ENCODE peak calls at places on chromosomes 2 and 18, in six cellular contexts. J is NB4, P is uterus, E is sigmoid colon, W is pancreas, L is GM12865. Y is an unnamed sample.
A peak's percentile ranks its signal among the peaks of the same experiment; 100 is the strongest.

GRCh38 chr2:133660511-133660910 is 92.2 kb upstream of the NCKAP5 start:
- DNase-seq in J (no peak), P (no peak), E (no peak), W (no peak), L (no peak), Y (no peak)

GRCh38 chr2:42581257-42581656 is 12.8 kb downstream of the MTA3 start:
- DNase-seq in J (no peak), P (no peak), E (no peak), W (no peak), L (no peak), Y (no peak)

GRCh38 chr2:109699646-109700045 is 85.5 kb downstream of the SOWAHC start:
- DNase-seq in J (no peak), P (no peak), E (peak; percentile 64), W (no peak), L (no peak), Y (no peak)

GRCh38 chr2:144464730-144465129 is 55.2 kb downstream of the ZEB2 start:
- DNase-seq in J (no peak), P (no peak), E (no peak), W (no peak), L (no peak), Y (no peak)

GRCh38 chr2:11008773-11009172 is 97.0 kb downstream of the KCNF1 start:
- DNase-seq in J (no peak), P (no peak), E (no peak), W (no peak), L (no peak), Y (no peak)

GRCh38 chr2:216274194-216274593 is 98.1 kb downstream of the MARCHF4 start:
- DNase-seq in J (no peak), P (no peak), E (no peak), W (no peak), L (no peak), Y (peak; percentile 7)

GRCh38 chr2:160533482-160533881 is 39.9 kb upstream of the RBMS1 start:
- DNase-seq in J (no peak), P (no peak), E (no peak), W (no peak), L (no peak), Y (no peak)

GRCh38 chr2:182444806-182445205 is 18.0 kb upstream of the PDE1A start:
- DNase-seq in J (no peak), P (no peak), E (no peak), W (no peak), L (no peak), Y (no peak)

GRCh38 chr2:47656715-47657600 is 126.0 kb upstream of the MSH6 start:
- DNase-seq in J (peak; percentile 12), P (no peak), E (no peak), W (no peak), L (peak; percentile 36), Y (peak; percentile 36)

DNA sequence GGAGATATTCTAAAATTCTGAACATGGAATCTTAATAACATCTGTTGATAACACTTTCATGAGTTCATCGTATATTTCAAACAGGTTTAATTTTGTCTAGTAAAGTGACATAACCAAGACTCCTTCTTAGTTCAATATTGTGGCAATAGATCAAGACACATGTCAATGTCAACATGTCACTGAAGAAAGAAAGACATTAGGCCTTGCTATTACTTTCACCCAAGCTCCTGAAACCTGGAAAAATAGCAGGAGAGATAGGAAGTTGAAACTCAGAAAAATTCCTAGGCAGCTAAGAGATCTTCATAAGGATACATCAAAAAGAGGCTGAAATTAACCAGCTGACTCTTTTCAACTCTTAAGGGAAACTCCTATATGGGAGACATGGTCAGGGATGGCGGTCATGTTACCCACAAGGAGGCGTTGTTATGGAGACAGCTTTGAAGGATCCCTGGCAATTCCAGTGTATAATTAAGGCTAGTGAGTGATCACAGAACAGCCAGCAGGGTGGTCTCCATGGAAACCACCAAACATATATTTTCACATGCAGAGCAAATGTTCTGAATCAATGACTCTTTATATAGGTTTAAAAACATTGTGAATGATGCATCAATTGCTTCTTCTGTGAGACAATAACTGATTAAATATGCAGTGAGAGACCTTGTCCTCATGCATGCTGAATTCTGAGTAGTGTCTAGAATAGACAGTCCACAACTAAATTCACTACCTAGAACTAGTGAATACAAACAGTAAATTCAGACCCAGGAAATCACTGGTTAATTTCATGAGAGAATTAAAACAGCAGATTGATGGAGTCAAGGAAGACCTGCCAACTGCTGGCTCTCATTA is 115.3 kb upstream of the RIOK3 start:
- DNase-seq in J (no peak), P (no peak), E (no peak), W (no peak), L (no peak), Y (peak; percentile 13)
- H3K4me3 ChIP-seq in J (no peak overlapping the region), P (no peak overlapping the region), E (no peak overlapping the region), W (no peak overlapping the region), L (no peak overlapping the region), Y (no peak overlapping the region)

DNA sequence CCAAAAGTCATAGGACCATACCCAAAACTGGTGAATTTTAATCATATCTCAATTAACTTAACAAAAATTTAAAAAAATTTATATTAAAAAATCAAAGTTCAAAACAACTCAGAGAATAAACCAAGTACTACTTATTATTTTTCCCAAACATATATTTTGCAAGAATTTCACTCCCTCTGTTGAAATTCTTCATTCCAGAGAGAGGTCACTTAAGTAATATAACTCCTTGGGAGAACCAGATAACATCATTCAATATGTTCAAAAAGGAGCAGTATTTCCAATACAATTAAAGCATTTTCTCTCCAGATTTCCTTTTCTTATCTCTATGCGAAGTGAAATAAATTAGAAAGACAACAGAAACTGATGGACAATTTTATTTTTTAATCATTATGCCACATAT is 165.9 kb upstream of the RND3 start:
- DNase-seq in J (no peak), P (no peak), E (no peak), W (no peak), L (no peak), Y (no peak)
- H3K4me3 ChIP-seq in J (no peak overlapping the region), P (no peak overlapping the region), E (no peak overlapping the region), W (no peak overlapping the region), L (no peak overlapping the region), Y (no peak overlapping the region)

DNA sequence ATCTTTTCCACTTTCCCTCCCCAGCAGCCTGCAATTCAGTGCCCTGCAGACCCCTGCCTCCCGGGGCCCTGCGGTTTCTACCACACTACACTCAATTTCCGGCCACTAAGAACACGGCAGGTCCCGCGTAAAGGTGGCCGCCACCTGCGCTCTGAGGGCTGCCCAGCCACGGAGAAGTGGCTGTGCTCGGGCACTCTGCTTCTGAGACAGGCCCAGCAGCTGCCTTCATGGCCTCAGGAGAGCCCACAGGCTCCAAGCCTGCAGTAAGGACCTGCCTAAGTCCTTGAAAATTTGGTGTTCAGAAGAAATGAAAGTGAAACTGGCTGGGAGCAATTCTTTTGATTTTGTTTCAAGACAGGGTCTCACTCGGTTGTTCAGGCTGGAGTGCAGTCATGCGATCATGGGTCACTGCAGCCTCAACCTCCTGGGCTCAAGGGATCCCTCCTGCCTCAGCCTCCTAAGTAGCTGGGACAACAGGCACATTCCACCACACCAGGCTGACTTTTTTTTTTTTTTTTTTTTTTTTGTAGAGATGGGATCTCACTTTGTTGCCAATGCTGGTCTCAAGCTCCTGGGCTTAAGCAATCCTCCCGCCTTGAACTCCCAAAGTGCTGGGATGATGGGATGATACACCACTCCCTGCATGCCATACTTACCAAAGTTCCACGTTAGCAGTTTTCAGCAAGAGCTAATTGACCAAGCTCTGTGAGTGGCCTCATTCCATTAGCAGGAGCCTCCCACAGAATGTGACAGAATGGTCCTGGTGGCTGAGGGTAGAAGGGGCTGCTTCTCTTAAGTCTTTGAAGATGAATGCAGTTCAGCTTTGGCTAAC is 14.6 kb upstream of the ALPP start:
- DNase-seq in J (peak; percentile 62), P (no peak), E (peak; percentile 46), W (no peak), L (peak; percentile 55), Y (no peak)
- H3K4me3 ChIP-seq in J (no peak overlapping the region), P (no peak overlapping the region), E (no peak overlapping the region), W (no peak overlapping the region), L (peak overlapping the region; percentile 7), Y (no peak overlapping the region)

GRCh38 chr2:119939915-119940314 is 73.0 kb upstream of the EPB41L5 start:
- DNase-seq in J (no peak), P (no peak), E (no peak), W (no peak), L (no peak), Y (no peak)
- H3K4me3 ChIP-seq in J (no peak overlapping the region), P (no peak overlapping the region), E (no peak overlapping the region), W (no peak overlapping the region), L (no peak overlapping the region), Y (no peak overlapping the region)

DNA sequence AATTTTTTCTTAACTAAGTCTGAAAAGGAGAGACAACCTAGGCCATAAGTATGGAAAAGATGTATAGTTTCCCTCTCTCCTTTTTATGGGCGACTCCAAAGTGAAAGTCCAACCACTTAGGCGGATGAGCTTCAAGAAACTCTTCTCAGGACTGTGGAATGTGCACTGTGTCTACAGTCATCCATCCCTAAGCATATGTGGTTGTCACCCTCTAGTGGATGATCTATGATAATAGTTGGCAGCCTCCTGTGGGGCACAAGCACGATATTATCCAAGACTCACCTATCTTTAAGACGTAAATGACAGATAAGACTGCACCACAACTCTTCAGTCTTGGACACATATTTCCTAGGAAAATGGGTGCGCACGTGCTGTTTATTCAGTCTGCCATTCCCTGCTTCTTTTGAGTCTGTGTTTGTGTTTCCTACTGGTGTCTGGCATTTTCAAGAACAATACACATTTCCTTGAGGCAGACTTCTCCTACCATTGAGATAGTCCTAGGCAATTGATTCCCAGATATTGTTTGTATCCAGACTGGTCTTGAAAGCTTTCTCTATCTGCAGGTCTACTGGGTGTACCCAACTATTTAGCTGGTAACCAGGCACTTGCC is 145.5 kb upstream of the CTAGE1 start:
- DNase-seq in J (peak; percentile 69), P (peak; percentile 66), E (no peak), W (no peak), L (peak; percentile 64), Y (peak; percentile 89)
- H3K4me3 ChIP-seq in J (no peak overlapping the region), P (no peak overlapping the region), E (no peak overlapping the region), W (no peak overlapping the region), L (no peak overlapping the region), Y (no peak overlapping the region)

GRCh38 chr2:113390133-113390849 is 47.2 kb upstream of the ZNG1B start:
- DNase-seq in J (peak; percentile 90), P (peak; percentile 66), E (no peak), W (no peak), L (peak; percentile 90), Y (peak; percentile 67)
- H3K4me3 ChIP-seq in J (peak overlapping the region; percentile 22), P (no peak overlapping the region), E (peak overlapping the region; percentile 0), W (no peak overlapping the region), L (peak overlapping the region; percentile 36), Y (no peak overlapping the region)

DNA sequence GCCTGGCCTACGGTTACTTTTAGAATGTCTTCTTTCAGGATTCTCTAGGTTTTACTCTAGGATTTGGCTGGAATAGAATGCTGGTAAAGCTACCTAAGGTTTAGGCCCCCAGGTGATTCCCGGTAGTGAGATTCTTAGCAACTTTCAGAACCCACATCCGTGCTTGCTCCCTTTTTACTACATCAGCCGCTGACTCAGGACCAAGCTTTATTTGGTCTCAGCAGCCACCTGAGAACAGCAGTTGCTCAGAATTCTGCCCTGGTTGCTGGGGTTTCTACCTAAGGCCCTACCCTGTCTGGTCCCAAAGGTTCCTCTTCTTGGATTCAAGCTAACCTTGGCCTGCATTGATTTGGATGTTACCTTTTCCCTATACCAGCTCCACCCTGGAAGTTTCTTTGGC is 36.1 kb upstream of the NDUFV2 start:
- DNase-seq in J (no peak), P (no peak), E (no peak), W (no peak), L (peak; percentile 89), Y (no peak)
- H3K4me3 ChIP-seq in J (no peak overlapping the region), P (no peak overlapping the region), E (no peak overlapping the region), W (no peak overlapping the region), L (no peak overlapping the region), Y (no peak overlapping the region)

DNA sequence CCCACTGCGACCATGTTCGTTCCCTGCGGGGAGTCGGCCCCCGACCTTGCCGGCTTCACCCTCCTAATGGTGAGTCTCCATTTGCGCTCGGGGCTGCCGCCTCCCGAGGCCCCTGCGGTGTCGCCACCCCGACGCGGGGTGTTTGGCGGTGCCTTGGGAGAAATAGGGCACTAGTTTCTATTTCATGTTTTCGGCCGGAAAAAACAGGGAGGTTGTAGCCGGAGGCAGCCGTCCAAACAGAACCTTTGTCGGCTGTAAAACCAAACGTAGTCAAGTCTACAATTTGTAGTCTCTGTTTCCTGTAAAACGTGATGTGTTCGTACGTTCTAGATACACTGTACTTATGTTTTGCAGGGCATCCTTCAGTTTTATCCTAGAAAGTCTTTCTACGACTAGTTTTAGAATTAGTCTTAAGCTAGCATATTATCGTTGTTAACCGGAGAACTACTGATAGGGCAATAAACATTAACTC is 290 bp downstream of the PSMG2 start:
- DNase-seq in J (no peak), P (no peak), E (no peak), W (no peak), L (no peak), Y (peak; percentile 18)
- H3K4me3 ChIP-seq in J (peak overlapping the region; percentile 83), P (peak overlapping the region; percentile 91), E (peak overlapping the region; percentile 91), W (peak overlapping the region; percentile 91), L (peak overlapping the region; percentile 94), Y (peak overlapping the region; percentile 92)

Y was measured in bronchial epithelial cell.